ENCODE peak calls at places on chromosomes 4 and X, in seven cellular contexts. One of them, this sample, is unnamed.

GRCh38 chr4:153785830-153786721 is 2.8 kb downstream of the SFRP2 start:
- DNase-seq in IMR-90: peak
- DNase-seq in trophoblast cell: peak
- DNase-seq in mesendoderm: peak
- DNase-seq in H1: no peak
- DNase-seq in mesenchymal stem cell: peak
- DNase-seq in H9: no peak
- DNase-seq in this sample: no peak

GRCh38 chr4:140615451-140615850 is 46.7 kb upstream of the UCP1 start:
- DNase-seq in mesenchymal stem cell: no peak
- DNase-seq in trophoblast cell: peak
- DNase-seq in H1: no peak
- DNase-seq in IMR-90: no peak
- DNase-seq in mesendoderm: no peak
- DNase-seq in H9: no peak
- DNase-seq in this sample: no peak

GRCh38 chr4:74109894-74110605 is 11.1 kb upstream of the CXCL2 start:
- DNase-seq in mesenchymal stem cell: peak
- DNase-seq in trophoblast cell: peak
- DNase-seq in H1: no peak
- DNase-seq in H9: no peak
- DNase-seq in IMR-90: peak
- DNase-seq in mesendoderm: no peak
- DNase-seq in this sample: no peak

GRCh38 chr4:165783626-165784025 is 89.4 kb upstream of the TLL1 start:
- DNase-seq in mesenchymal stem cell: no peak
- DNase-seq in trophoblast cell: no peak
- DNase-seq in H1: no peak
- DNase-seq in H9: no peak
- DNase-seq in mesendoderm: no peak
- DNase-seq in IMR-90: no peak
- DNase-seq in this sample: no peak

GRCh38 chr4:119977546-119977945 is 89.1 kb downstream of the MAD2L1 start:
- DNase-seq in mesendoderm: no peak
- DNase-seq in trophoblast cell: no peak
- DNase-seq in mesenchymal stem cell: peak
- DNase-seq in IMR-90: no peak
- DNase-seq in H1: no peak
- DNase-seq in H9: no peak
- DNase-seq in this sample: no peak

GRCh38 chr4:54100607-54101189 is 735 bp downstream of the GSX2 start:
- DNase-seq in H9: peak
- DNase-seq in H1: peak
- DNase-seq in trophoblast cell: peak
- DNase-seq in mesendoderm: no peak
- DNase-seq in IMR-90: no peak
- DNase-seq in mesenchymal stem cell: no peak
- DNase-seq in this sample: no peak

GRCh38 chrX:132984058-132984650 is 25.7 kb upstream of the HS6ST2 start:
- DNase-seq in IMR-90: no peak
- DNase-seq in mesenchymal stem cell: no peak
- DNase-seq in mesendoderm: no peak
- DNase-seq in H1: no peak
- DNase-seq in H9: no peak
- DNase-seq in trophoblast cell: no peak
- DNase-seq in this sample: no peak

GRCh38 chr4:95641571-95641970 is 92.8 kb upstream of the UNC5C start:
- DNase-seq in IMR-90: no peak
- DNase-seq in H9: no peak
- DNase-seq in mesendoderm: no peak
- DNase-seq in mesenchymal stem cell: no peak
- DNase-seq in H1: no peak
- DNase-seq in trophoblast cell: no peak
- DNase-seq in this sample: no peak

GRCh38 chrX:153582896-153583295 is 16.0 kb downstream of the CCNQ start:
- DNase-seq in mesenchymal stem cell: peak
- DNase-seq in IMR-90: peak
- DNase-seq in H1: no peak
- DNase-seq in mesendoderm: no peak
- DNase-seq in H9: no peak
- DNase-seq in trophoblast cell: peak
- DNase-seq in this sample: no peak

GRCh38 chr4:182585321-182585720 is 331.9 kb downstream of the DCTD start:
- DNase-seq in H9: peak
- DNase-seq in IMR-90: no peak
- DNase-seq in H1: no peak
- DNase-seq in mesendoderm: peak
- DNase-seq in trophoblast cell: no peak
- DNase-seq in mesenchymal stem cell: no peak
- DNase-seq in this sample: no peak

GRCh38 chr4:113397114-113397701 is 347.8 kb downstream of the ANK2 start:
- DNase-seq in IMR-90: peak
- DNase-seq in mesendoderm: no peak
- DNase-seq in H9: no peak
- DNase-seq in mesenchymal stem cell: peak
- DNase-seq in trophoblast cell: no peak
- DNase-seq in H1: no peak
- DNase-seq in this sample: no peak

GRCh38 chr4:47930971-47931804 is 16.8 kb upstream of the NFXL1 start:
- DNase-seq in mesenchymal stem cell: no peak
- DNase-seq in trophoblast cell: no peak
- DNase-seq in IMR-90: peak
- DNase-seq in H1: no peak
- DNase-seq in H9: no peak
- DNase-seq in mesendoderm: no peak
- DNase-seq in this sample: no peak

GRCh38 chr4:156294577-156294976 is 340.9 kb upstream of the CTSO start:
- DNase-seq in H9: peak
- DNase-seq in mesenchymal stem cell: peak
- DNase-seq in H1: no peak
- DNase-seq in IMR-90: peak
- DNase-seq in trophoblast cell: peak
- DNase-seq in mesendoderm: peak
- DNase-seq in this sample: peak

GRCh38 chr4:103244251-103244650 is 46.1 kb upstream of the CENPE start:
- DNase-seq in H9: no peak
- DNase-seq in mesenchymal stem cell: no peak
- DNase-seq in H1: no peak
- DNase-seq in trophoblast cell: peak
- DNase-seq in mesendoderm: no peak
- DNase-seq in IMR-90: no peak
- DNase-seq in this sample: no peak

GRCh38 chr4:11590132-11590531 is 161.4 kb upstream of the HS3ST1 start:
- DNase-seq in H1: no peak
- DNase-seq in H9: no peak
- DNase-seq in IMR-90: peak
- DNase-seq in mesenchymal stem cell: peak
- DNase-seq in trophoblast cell: no peak
- DNase-seq in mesendoderm: no peak
- DNase-seq in this sample: no peak

GRCh38 chrX:17860811-17861495 is at the start of gene RAI2:
- DNase-seq in H9: peak
- DNase-seq in H1: peak
- DNase-seq in mesenchymal stem cell: no peak
- DNase-seq in trophoblast cell: peak
- DNase-seq in IMR-90: no peak
- DNase-seq in mesendoderm: peak
- DNase-seq in this sample: peak

GRCh38 chrX:17738002-17738713 is 865 bp downstream of the SCML1 start:
- DNase-seq in H1: peak
- DNase-seq in mesenchymal stem cell: peak
- DNase-seq in mesendoderm: peak
- DNase-seq in trophoblast cell: peak
- DNase-seq in H9: peak
- DNase-seq in IMR-90: peak
- DNase-seq in this sample: peak

GRCh38 chr4:48249378-48249777 is 20.3 kb downstream of the TEC start:
- DNase-seq in mesenchymal stem cell: no peak
- DNase-seq in H9: no peak
- DNase-seq in mesendoderm: no peak
- DNase-seq in H1: no peak
- DNase-seq in trophoblast cell: no peak
- DNase-seq in IMR-90: no peak
- DNase-seq in this sample: no peak

GRCh38 chrX:153984351-153985178 is 12.0 kb downstream of the TMEM187 start:
- DNase-seq in H9: no peak
- DNase-seq in trophoblast cell: no peak
- DNase-seq in H1: no peak
- DNase-seq in IMR-90: no peak
- DNase-seq in mesenchymal stem cell: no peak
- DNase-seq in mesendoderm: no peak
- DNase-seq in this sample: no peak

GRCh38 chr4:82756061-82756460 is 42.5 kb downstream of the SCD5 start:
- DNase-seq in mesenchymal stem cell: no peak
- DNase-seq in H9: no peak
- DNase-seq in H1: no peak
- DNase-seq in mesendoderm: no peak
- DNase-seq in IMR-90: no peak
- DNase-seq in trophoblast cell: no peak
- DNase-seq in this sample: no peak

GRCh38 chr4:17995165-17995564 is 26.4 kb downstream of the LCORL start:
- DNase-seq in IMR-90: no peak
- DNase-seq in mesenchymal stem cell: no peak
- DNase-seq in mesendoderm: no peak
- DNase-seq in H9: no peak
- DNase-seq in H1: no peak
- DNase-seq in trophoblast cell: no peak
- DNase-seq in this sample: no peak

GRCh38 chrX:1807301-1807731 is 192.5 kb downstream of the ASMT start:
- DNase-seq in H1: peak
- DNase-seq in IMR-90: peak
- DNase-seq in mesenchymal stem cell: no peak
- DNase-seq in mesendoderm: peak
- DNase-seq in H9: peak
- DNase-seq in trophoblast cell: no peak
- DNase-seq in this sample: peak

DNA sequence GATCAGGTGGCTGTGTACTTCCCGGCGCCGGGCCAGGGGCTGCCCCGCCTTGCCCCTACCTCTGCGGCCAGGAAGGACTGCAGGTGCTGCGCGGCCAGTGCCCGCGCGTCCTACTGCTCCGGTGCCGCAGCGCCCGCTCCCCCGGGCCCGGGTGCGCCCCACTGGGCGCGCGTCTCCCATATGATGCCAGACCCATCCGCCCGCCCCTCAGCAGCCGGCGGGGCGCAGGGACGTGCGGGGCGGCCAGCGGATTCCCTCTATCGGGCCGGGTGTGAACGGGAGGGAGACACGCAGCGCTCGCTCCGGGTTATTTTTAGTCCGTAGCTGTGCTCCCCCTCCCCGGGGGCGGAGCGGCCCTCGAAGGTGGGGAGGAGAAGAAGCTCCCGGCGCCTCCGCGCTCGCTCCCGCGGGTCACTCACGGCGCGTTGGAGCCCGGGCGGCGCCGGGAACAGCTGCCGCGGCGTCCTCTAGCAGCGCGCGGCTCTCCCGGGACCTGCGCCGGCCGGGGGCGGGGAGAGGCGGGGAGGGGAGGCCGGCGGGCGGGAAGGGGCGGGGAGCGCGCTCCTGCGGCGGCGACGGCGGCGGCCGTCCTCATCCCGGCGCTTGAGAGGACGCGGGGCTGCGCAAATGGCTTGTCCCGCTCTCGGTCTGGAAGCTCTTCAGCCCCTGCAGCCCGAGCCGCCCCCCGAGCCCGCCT is 103.6 kb downstream of the UCHL1 start:
- DNase-seq in H9: peak
- DNase-seq in IMR-90: peak
- DNase-seq in mesenchymal stem cell: peak
- DNase-seq in H1: peak
- DNase-seq in mesendoderm: peak
- DNase-seq in trophoblast cell: peak
- DNase-seq in this sample: peak
- H3K4me2 ChIP-seq in H9: peak
- H3K4me2 ChIP-seq in IMR-90: peak
- H3K4me2 ChIP-seq in mesenchymal stem cell: peak
- H3K4me2 ChIP-seq in H1: peak
- H3K4me2 ChIP-seq in mesendoderm: peak
- H3K4me2 ChIP-seq in trophoblast cell: peak
- H3K4me2 ChIP-seq in this sample: peak

GRCh38 chr4:38154681-38155588 is 194.7 kb downstream of the PTTG2 start:
- DNase-seq in trophoblast cell: no peak
- DNase-seq in H1: no peak
- DNase-seq in mesendoderm: no peak
- DNase-seq in mesenchymal stem cell: no peak
- DNase-seq in IMR-90: no peak
- DNase-seq in H9: no peak
- DNase-seq in this sample: no peak

GRCh38 chr4:38155589-38156294 is 195.5 kb downstream of the PTTG2 start:
- DNase-seq in trophoblast cell: no peak
- DNase-seq in H1: no peak
- DNase-seq in H9: no peak
- DNase-seq in IMR-90: no peak
- DNase-seq in mesendoderm: no peak
- DNase-seq in mesenchymal stem cell: no peak
- DNase-seq in this sample: no peak

GRCh38 chr4:38152305-38152704 is 192.1 kb downstream of the PTTG2 start:
- DNase-seq in H1: no peak
- DNase-seq in mesendoderm: no peak
- DNase-seq in trophoblast cell: no peak
- DNase-seq in mesenchymal stem cell: peak
- DNase-seq in IMR-90: no peak
- DNase-seq in H9: no peak
- DNase-seq in this sample: no peak

GRCh38 chr4:38152721-38153412 is 192.7 kb downstream of the PTTG2 start:
- DNase-seq in H1: no peak
- DNase-seq in IMR-90: no peak
- DNase-seq in mesenchymal stem cell: no peak
- DNase-seq in trophoblast cell: no peak
- DNase-seq in mesendoderm: no peak
- DNase-seq in H9: no peak
- DNase-seq in this sample: no peak

GRCh38 chr4:38154251-38154650 is 194.1 kb downstream of the PTTG2 start:
- DNase-seq in H1: no peak
- DNase-seq in H9: no peak
- DNase-seq in trophoblast cell: no peak
- DNase-seq in mesendoderm: no peak
- DNase-seq in mesenchymal stem cell: no peak
- DNase-seq in IMR-90: peak
- DNase-seq in this sample: no peak
- H2AK5ac ChIP-seq in H1: no peak
- H2AK5ac ChIP-seq in H9: no peak
- H2AK5ac ChIP-seq in trophoblast cell: no peak
- H2AK5ac ChIP-seq in mesendoderm: no peak
- H2AK5ac ChIP-seq in mesenchymal stem cell: no peak
- H2AK5ac ChIP-seq in IMR-90: no peak
- H2AK5ac ChIP-seq in this sample: no peak

GRCh38 chr4:36446275-36446674 is 164.9 kb downstream of the DTHD1 start:
- DNase-seq in mesenchymal stem cell: no peak
- DNase-seq in trophoblast cell: no peak
- DNase-seq in mesendoderm: no peak
- DNase-seq in IMR-90: no peak
- DNase-seq in H1: no peak
- DNase-seq in H9: no peak
- DNase-seq in this sample: no peak
- H3K4me2 ChIP-seq in mesenchymal stem cell: no peak
- H3K4me2 ChIP-seq in trophoblast cell: no peak
- H3K4me2 ChIP-seq in mesendoderm: no peak
- H3K4me2 ChIP-seq in IMR-90: no peak
- H3K4me2 ChIP-seq in H1: no peak
- H3K4me2 ChIP-seq in H9: no peak
- H3K4me2 ChIP-seq in this sample: no peak

GRCh38 chr4:172957216-172957615 is 211.4 kb upstream of the GALNT7 start:
- DNase-seq in trophoblast cell: peak
- DNase-seq in mesenchymal stem cell: no peak
- DNase-seq in IMR-90: no peak
- DNase-seq in H1: no peak
- DNase-seq in H9: no peak
- DNase-seq in mesendoderm: peak
- DNase-seq in this sample: no peak
- H2AK5ac ChIP-seq in trophoblast cell: no peak
- H2AK5ac ChIP-seq in mesenchymal stem cell: no peak
- H2AK5ac ChIP-seq in IMR-90: no peak
- H2AK5ac ChIP-seq in H1: no peak
- H2AK5ac ChIP-seq in H9: no peak
- H2AK5ac ChIP-seq in mesendoderm: no peak
- H2AK5ac ChIP-seq in this sample: no peak

This sample was measured in neuronal stem cell.